ENCODE peak calls at places on chromosomes 7 and 10, in eight cellular contexts. One of them, this sample, is unnamed.

GRCh38 chr7:158655931-158656441 is 48.6 kb downstream of the NCAPG2 start:
- DNase-seq in fibroblast of lung: no peak
- DNase-seq in AG04449: no peak
- DNase-seq in psoas muscle: no peak
- DNase-seq in A673: no peak
- DNase-seq in AG09309: no peak
- DNase-seq in IMR-90: no peak
- DNase-seq in MM.1S: peak
- DNase-seq in this sample: no peak

GRCh38 chr10:91944880-91945630 is 21.5 kb downstream of the BTAF1 start:
- DNase-seq in AG09309: peak
- DNase-seq in A673: no peak
- DNase-seq in fibroblast of lung: no peak
- DNase-seq in MM.1S: no peak
- DNase-seq in IMR-90: peak
- DNase-seq in psoas muscle: no peak
- DNase-seq in AG04449: no peak
- DNase-seq in this sample: no peak

GRCh38 chr10:95814011-95814727 is 58.2 kb downstream of the ENTPD1 start:
- DNase-seq in MM.1S: no peak
- DNase-seq in A673: peak
- DNase-seq in AG04449: peak
- DNase-seq in AG09309: peak
- DNase-seq in psoas muscle: no peak
- DNase-seq in fibroblast of lung: peak
- DNase-seq in IMR-90: peak
- DNase-seq in this sample: peak

GRCh38 chr7:68121056-68121455 is 1124.4 kb downstream of the TYW1 start:
- DNase-seq in psoas muscle: no peak
- DNase-seq in IMR-90: no peak
- DNase-seq in A673: no peak
- DNase-seq in AG09309: no peak
- DNase-seq in fibroblast of lung: no peak
- DNase-seq in MM.1S: no peak
- DNase-seq in AG04449: no peak
- DNase-seq in this sample: no peak

GRCh38 chr7:142885311-142886230 is at the start of gene TRPV6:
- DNase-seq in psoas muscle: no peak
- DNase-seq in MM.1S: no peak
- DNase-seq in AG09309: no peak
- DNase-seq in AG04449: no peak
- DNase-seq in IMR-90: no peak
- DNase-seq in A673: no peak
- DNase-seq in fibroblast of lung: no peak
- DNase-seq in this sample: no peak

GRCh38 chr10:42988517-42989395 is 88.1 kb upstream of the RET start:
- DNase-seq in psoas muscle: no peak
- DNase-seq in MM.1S: no peak
- DNase-seq in IMR-90: no peak
- DNase-seq in AG04449: no peak
- DNase-seq in fibroblast of lung: no peak
- DNase-seq in A673: no peak
- DNase-seq in AG09309: no peak
- DNase-seq in this sample: no peak

GRCh38 chr7:147509859-147510542 is 1080.6 kb upstream of the C7orf33 start:
- DNase-seq in IMR-90: peak
- DNase-seq in AG09309: no peak
- DNase-seq in AG04449: no peak
- DNase-seq in A673: no peak
- DNase-seq in MM.1S: no peak
- DNase-seq in fibroblast of lung: no peak
- DNase-seq in psoas muscle: no peak
- DNase-seq in this sample: peak

GRCh38 chr7:116786791-116787443 is 75.5 kb upstream of the CAPZA2 start:
- DNase-seq in AG04449: no peak
- DNase-seq in IMR-90: peak
- DNase-seq in fibroblast of lung: peak
- DNase-seq in AG09309: no peak
- DNase-seq in MM.1S: peak
- DNase-seq in psoas muscle: no peak
- DNase-seq in A673: peak
- DNase-seq in this sample: peak

GRCh38 chr7:1176891-1177373 is 16.9 kb upstream of the ZFAND2A start:
- DNase-seq in AG04449: no peak
- DNase-seq in psoas muscle: peak
- DNase-seq in fibroblast of lung: peak
- DNase-seq in MM.1S: peak
- DNase-seq in A673: peak
- DNase-seq in IMR-90: peak
- DNase-seq in AG09309: no peak
- DNase-seq in this sample: peak

GRCh38 chr7:12303507-12303906 is 92.4 kb downstream of the TMEM106B start:
- DNase-seq in A673: peak
- DNase-seq in IMR-90: no peak
- DNase-seq in AG09309: no peak
- DNase-seq in psoas muscle: no peak
- DNase-seq in fibroblast of lung: no peak
- DNase-seq in AG04449: no peak
- DNase-seq in MM.1S: no peak
- DNase-seq in this sample: peak

GRCh38 chr7:24587853-24588252 is 14.6 kb downstream of the PALS2 start:
- DNase-seq in AG04449: no peak
- DNase-seq in AG09309: no peak
- DNase-seq in MM.1S: peak
- DNase-seq in fibroblast of lung: peak
- DNase-seq in A673: peak
- DNase-seq in IMR-90: no peak
- DNase-seq in psoas muscle: no peak
- DNase-seq in this sample: peak

GRCh38 chr10:67782556-67782955 is 55.4 kb downstream of the DNAJC12 start:
- DNase-seq in MM.1S: no peak
- DNase-seq in A673: no peak
- DNase-seq in fibroblast of lung: no peak
- DNase-seq in AG09309: no peak
- DNase-seq in AG04449: no peak
- DNase-seq in psoas muscle: no peak
- DNase-seq in IMR-90: no peak
- DNase-seq in this sample: no peak

GRCh38 chr10:21369697-21370096 is 155.8 kb downstream of the SKIDA1 start:
- DNase-seq in MM.1S: no peak
- DNase-seq in IMR-90: peak
- DNase-seq in fibroblast of lung: peak
- DNase-seq in AG09309: no peak
- DNase-seq in A673: peak
- DNase-seq in AG04449: no peak
- DNase-seq in psoas muscle: no peak
- DNase-seq in this sample: peak

GRCh38 chr7:87590578-87590977 is 10.1 kb downstream of the ABCB1 start:
- DNase-seq in fibroblast of lung: no peak
- DNase-seq in AG04449: no peak
- DNase-seq in IMR-90: no peak
- DNase-seq in A673: no peak
- DNase-seq in AG09309: no peak
- DNase-seq in MM.1S: no peak
- DNase-seq in psoas muscle: no peak
- DNase-seq in this sample: no peak

GRCh38 chr7:375491-375821 is 85.5 kb downstream of the FOXL3 start:
- DNase-seq in MM.1S: no peak
- DNase-seq in AG04449: no peak
- DNase-seq in AG09309: no peak
- DNase-seq in fibroblast of lung: no peak
- DNase-seq in IMR-90: no peak
- DNase-seq in psoas muscle: no peak
- DNase-seq in A673: no peak
- DNase-seq in this sample: no peak

GRCh38 chr10:124649209-124649608 is 95.0 kb downstream of the FAM53B start:
- DNase-seq in IMR-90: no peak
- DNase-seq in A673: no peak
- DNase-seq in AG09309: no peak
- DNase-seq in fibroblast of lung: no peak
- DNase-seq in psoas muscle: peak
- DNase-seq in AG04449: no peak
- DNase-seq in MM.1S: no peak
- DNase-seq in this sample: peak

GRCh38 chr7:1289681-1290261 is 57.1 kb downstream of the UNCX start:
- DNase-seq in fibroblast of lung: peak
- DNase-seq in A673: no peak
- DNase-seq in AG09309: no peak
- DNase-seq in MM.1S: no peak
- DNase-seq in IMR-90: no peak
- DNase-seq in psoas muscle: no peak
- DNase-seq in AG04449: no peak
- DNase-seq in this sample: peak

GRCh38 chr7:71637578-71637977 is 505.6 kb downstream of the GALNT17 start:
- DNase-seq in IMR-90: no peak
- DNase-seq in A673: no peak
- DNase-seq in fibroblast of lung: peak
- DNase-seq in AG09309: no peak
- DNase-seq in psoas muscle: no peak
- DNase-seq in AG04449: no peak
- DNase-seq in MM.1S: no peak
- DNase-seq in this sample: no peak

DNA sequence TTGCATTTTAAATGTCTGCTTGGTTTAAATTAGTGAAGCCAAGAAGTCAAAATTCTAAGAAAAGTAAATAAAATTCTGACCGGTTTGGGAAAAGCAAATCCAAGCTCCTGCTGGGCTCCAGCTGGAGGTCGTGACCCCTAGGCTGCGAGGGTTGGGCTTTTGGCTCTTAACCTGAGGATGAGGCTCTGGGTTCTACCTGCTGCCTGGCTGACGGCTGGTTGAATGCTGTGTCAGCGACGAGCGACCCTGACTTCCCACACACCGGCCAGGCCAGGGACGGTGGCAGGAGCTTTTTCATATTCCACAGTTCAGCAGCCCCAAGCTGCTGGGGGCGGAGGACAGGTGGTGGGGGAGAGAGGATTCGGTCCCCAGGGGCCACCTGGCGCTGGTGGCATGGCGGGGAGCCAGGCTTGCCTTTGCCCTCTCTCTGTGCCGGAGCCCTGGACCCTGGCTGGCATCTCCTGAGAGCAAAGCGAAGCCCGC is 843 bp upstream of the PLPP4 start:
- DNase-seq in AG09309: no peak
- DNase-seq in MM.1S: no peak
- DNase-seq in IMR-90: no peak
- DNase-seq in A673: no peak
- DNase-seq in psoas muscle: no peak
- DNase-seq in AG04449: no peak
- DNase-seq in fibroblast of lung: no peak
- DNase-seq in this sample: no peak
- H3K4me3 ChIP-seq in AG09309: peak
- H3K4me3 ChIP-seq in MM.1S: peak
- H3K4me3 ChIP-seq in IMR-90: no peak
- H3K4me3 ChIP-seq in A673: peak
- H3K4me3 ChIP-seq in psoas muscle: peak
- H3K4me3 ChIP-seq in AG04449: peak
- H3K4me3 ChIP-seq in fibroblast of lung: peak
- H3K4me3 ChIP-seq in this sample: peak

GRCh38 chr7:64672414-64672813 is 6.5 kb downstream of the ZNF107 start:
- DNase-seq in A673: no peak
- DNase-seq in IMR-90: no peak
- DNase-seq in AG09309: no peak
- DNase-seq in AG04449: no peak
- DNase-seq in psoas muscle: no peak
- DNase-seq in fibroblast of lung: no peak
- DNase-seq in MM.1S: no peak
- DNase-seq in this sample: no peak

GRCh38 chr7:64665980-64666674 is at the start of gene ZNF107:
- DNase-seq in A673: peak
- DNase-seq in AG04449: peak
- DNase-seq in fibroblast of lung: peak
- DNase-seq in psoas muscle: peak
- DNase-seq in AG09309: peak
- DNase-seq in MM.1S: peak
- DNase-seq in IMR-90: peak
- DNase-seq in this sample: peak

DNA sequence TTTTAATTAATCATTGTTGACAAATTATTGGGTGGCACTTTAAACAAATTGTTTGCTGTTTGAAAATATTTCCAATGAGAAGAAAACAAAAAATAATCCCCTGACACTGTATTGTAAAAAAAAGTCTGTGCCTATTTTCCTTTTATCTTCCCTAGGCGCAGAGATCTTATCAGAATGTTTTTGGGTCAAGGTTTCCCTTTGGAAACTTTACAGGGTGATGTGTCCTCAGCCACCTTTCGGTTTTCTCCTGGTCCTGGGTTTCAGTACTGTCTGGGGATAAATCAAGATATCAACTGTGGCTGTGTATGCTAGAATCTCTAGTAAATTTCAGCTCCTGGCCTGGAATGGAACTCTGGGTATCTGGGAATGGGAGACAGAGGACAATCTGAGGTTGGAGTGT is 1.4 kb downstream of the ZNF107 start:
- DNase-seq in fibroblast of lung: no peak
- DNase-seq in MM.1S: no peak
- DNase-seq in AG09309: no peak
- DNase-seq in AG04449: no peak
- DNase-seq in A673: no peak
- DNase-seq in psoas muscle: no peak
- DNase-seq in IMR-90: no peak
- DNase-seq in this sample: no peak
- H3K4me3 ChIP-seq in fibroblast of lung: peak
- H3K4me3 ChIP-seq in MM.1S: no peak
- H3K4me3 ChIP-seq in AG09309: no peak
- H3K4me3 ChIP-seq in AG04449: no peak
- H3K4me3 ChIP-seq in A673: peak
- H3K4me3 ChIP-seq in psoas muscle: no peak
- H3K4me3 ChIP-seq in IMR-90: no peak
- H3K4me3 ChIP-seq in this sample: peak

DNA sequence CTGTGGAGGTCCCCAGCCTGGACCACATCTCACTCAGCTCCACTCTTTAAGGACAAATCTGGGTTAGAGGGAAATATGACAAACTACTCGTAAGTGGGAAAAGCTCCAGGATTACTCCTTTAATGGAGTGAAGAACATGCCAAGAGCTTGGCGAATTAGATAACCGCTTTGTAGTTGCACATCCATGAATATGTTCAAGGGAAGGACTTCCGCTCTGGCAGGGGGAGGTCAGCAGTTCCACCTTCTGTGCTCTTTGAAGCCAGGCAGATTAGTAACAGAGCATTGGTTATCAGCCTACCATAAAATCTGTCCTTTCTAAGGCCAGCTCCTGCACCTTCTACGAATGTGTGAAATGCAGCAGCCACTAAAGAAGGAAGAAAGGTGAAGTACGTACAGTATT is 111.3 kb downstream of the FGFR2 start:
- DNase-seq in AG09309: no peak
- DNase-seq in psoas muscle: no peak
- DNase-seq in A673: no peak
- DNase-seq in IMR-90: no peak
- DNase-seq in AG04449: no peak
- DNase-seq in fibroblast of lung: no peak
- DNase-seq in MM.1S: no peak
- DNase-seq in this sample: no peak
- H3K4me3 ChIP-seq in AG09309: no peak
- H3K4me3 ChIP-seq in psoas muscle: no peak
- H3K4me3 ChIP-seq in A673: no peak
- H3K4me3 ChIP-seq in IMR-90: no peak
- H3K4me3 ChIP-seq in AG04449: no peak
- H3K4me3 ChIP-seq in fibroblast of lung: no peak
- H3K4me3 ChIP-seq in MM.1S: no peak
- H3K4me3 ChIP-seq in this sample: no peak

GRCh38 chr10:24790073-24790472 is 66.4 kb upstream of the ARHGAP21 start:
- DNase-seq in IMR-90: no peak
- DNase-seq in MM.1S: no peak
- DNase-seq in psoas muscle: no peak
- DNase-seq in A673: no peak
- DNase-seq in AG09309: no peak
- DNase-seq in fibroblast of lung: no peak
- DNase-seq in AG04449: no peak
- DNase-seq in this sample: no peak
- H3K4me3 ChIP-seq in IMR-90: no peak
- H3K4me3 ChIP-seq in MM.1S: no peak
- H3K4me3 ChIP-seq in psoas muscle: no peak
- H3K4me3 ChIP-seq in A673: no peak
- H3K4me3 ChIP-seq in AG09309: no peak
- H3K4me3 ChIP-seq in fibroblast of lung: no peak
- H3K4me3 ChIP-seq in AG04449: no peak
- H3K4me3 ChIP-seq in this sample: no peak

This sample was measured in fibroblast of the aortic adventitia.